ENCODE peak calls at places on chromosomes 3 and 15, in eight cellular contexts. M is CMK; R is stimulated activated CD4-positive, alpha-beta T cell treated with anti-CD3 and anti-CD28 coated beads, TNF-alpha, amount 100 ng/mL, for 1 hour; W is nucleus accumbens; J is EL; B is activated CD4-positive, alpha-beta T cell treated with anti-CD3 and anti-CD28 coated beads, Interleukin-2, amount 50 U/mL, for 24 hours; T is NB4; G is ureter. P is an unnamed sample.

GRCh38 chr15:42494998-42495360 is 455 bp upstream of the SNAP23 start:
- DNase-seq in G (peak; percentile 53), B (peak; percentile 17), M (no peak), J (peak; percentile 76), T (no peak), R (no peak), W (peak; percentile 67), P (no peak)

GRCh38 chr3:144743325-144743724 is 771.7 kb downstream of the DIPK2A start:
- DNase-seq in B (no peak), J (no peak), M (no peak), T (no peak), R (no peak), G (no peak), W (no peak), P (no peak)

GRCh38 chr15:85318048-85318731 is 62.2 kb upstream of the AKAP13 start:
- DNase-seq in W (no peak), R (no peak), B (no peak), G (no peak), M (no peak), J (peak; percentile 94), T (peak; percentile 84), P (no peak)

GRCh38 chr3:189204467-189204866 is 32.7 kb downstream of the TPRG1 start:
- DNase-seq in R (no peak), B (no peak), J (peak; percentile 36), W (no peak), T (no peak), M (no peak), G (no peak), P (no peak)

GRCh38 chr3:101816215-101817149 is 32.8 kb upstream of the NFKBIZ start:
- DNase-seq in W (no peak), G (no peak), T (no peak), J (no peak), M (no peak), R (no peak), B (no peak), P (no peak)

GRCh38 chr3:183912895-183913579 is 28.4 kb upstream of the PARL start:
- DNase-seq in B (no peak), M (no peak), W (no peak), G (no peak), R (no peak), J (no peak), T (no peak), P (no peak)

GRCh38 chr3:156382458-156383346 is 172.2 kb downstream of the SSR3 start:
- DNase-seq in B (no peak), M (no peak), G (no peak), J (peak; percentile 44), T (peak; percentile 40), W (no peak), R (no peak), P (no peak)

GRCh38 chr3:111594205-111594604 is 941 bp downstream of the ZBED2 start:
- DNase-seq in B (no peak), T (no peak), W (no peak), R (no peak), G (no peak), J (peak; percentile 82), M (no peak), P (no peak)

GRCh38 chr3:168884353-168884903 is 779.1 kb downstream of the MECOM start:
- DNase-seq in B (no peak), G (peak; percentile 53), R (no peak), W (no peak), J (peak; percentile 66), M (no peak), T (no peak), P (no peak)

GRCh38 chr3:17138246-17139039 is 253.7 kb downstream of the PLCL2 start:
- DNase-seq in G (no peak), R (no peak), T (no peak), W (no peak), B (no peak), J (no peak), M (no peak), P (no peak)

GRCh38 chr15:77035999-77036471 is 34.9 kb downstream of the TSPAN3 start:
- DNase-seq in W (no peak), T (no peak), B (no peak), J (no peak), M (no peak), G (peak; percentile 37), R (no peak), P (no peak)

GRCh38 chr15:101251830-101252820 is at the start of gene CHSY1:
- DNase-seq in T (peak; percentile 96), B (peak; percentile 74), G (peak; percentile 93), J (peak; percentile 93), R (peak; percentile 67), W (peak; percentile 86), M (peak; percentile 83), P (peak; percentile 90)

GRCh38 chr3:8848696-8849131 is 79.3 kb upstream of the OXTR start:
- DNase-seq in G (no peak), J (peak; percentile 99), T (no peak), R (no peak), B (no peak), W (no peak), M (no peak), P (no peak)

GRCh38 chr3:162122405-162122804 is 625.8 kb downstream of the OTOL1 start:
- DNase-seq in G (no peak), R (no peak), M (no peak), B (no peak), J (no peak), T (no peak), W (no peak), P (no peak)

GRCh38 chr3:57659810-57660439 is 33.0 kb downstream of the DENND6A start:
- DNase-seq in J (no peak), B (no peak), M (no peak), W (no peak), G (no peak), T (no peak), R (no peak), P (no peak)

GRCh38 chr15:82543155-82543554 is 2.9 kb upstream of the RPS17 start:
- DNase-seq in G (no peak), M (no peak), W (no peak), B (no peak), T (peak; percentile 84), J (peak; percentile 52), R (no peak), P (no peak)

GRCh38 chr15:90364251-90364650 is 12.2 kb downstream of the ZNF774 start:
- DNase-seq in W (no peak), R (no peak), G (no peak), T (no peak), B (no peak), J (peak; percentile 80), M (no peak), P (no peak)

GRCh38 chr15:98889930-98890695 is 117.5 kb downstream of the PGPEP1L start:
- DNase-seq in R (no peak), T (peak; percentile 29), B (no peak), W (no peak), G (no peak), M (no peak), J (peak; percentile 89), P (no peak)

GRCh38 chr15:30956216-30956803 is 35.1 kb downstream of the MTMR10 start:
- DNase-seq in R (no peak), B (no peak), W (no peak), M (no peak), G (no peak), T (peak; percentile 65), J (peak; percentile 61), P (no peak)

GRCh38 chr15:45653702-45654424 is 19.0 kb downstream of the SQOR start:
- DNase-seq in G (no peak), T (peak; percentile 59), R (no peak), W (no peak), M (no peak), B (no peak), J (no peak), P (no peak)

GRCh38 chr3:123347205-123347604 is 101.7 kb downstream of the ADCY5 start:
- DNase-seq in G (no peak), M (no peak), W (no peak), B (no peak), R (no peak), J (no peak), T (no peak), P (no peak)

GRCh38 chr15:61112231-61112630 is 116.9 kb downstream of the RORA start:
- DNase-seq in J (no peak), G (no peak), W (peak; percentile 7), T (no peak), B (no peak), M (no peak), R (no peak), P (no peak)